ENCODE peak calls at places on chromosomes 11 and 22, in seven cellular contexts. One of them, this sample, is unnamed.

GRCh38 chr11:86629070-86629706 is 43.2 kb downstream of the ME3 start:
- DNase-seq in T47D: no peak
- DNase-seq in SK-N-SH: no peak
- DNase-seq in GM12878: no peak
- DNase-seq in K562: no peak
- DNase-seq in H1: no peak
- DNase-seq in HepG2: no peak
- DNase-seq in this sample: no peak

GRCh38 chr11:7367803-7368202 is 116.1 kb downstream of the SYT9 start:
- DNase-seq in T47D: no peak
- DNase-seq in SK-N-SH: no peak
- DNase-seq in GM12878: no peak
- DNase-seq in K562: no peak
- DNase-seq in H1: no peak
- DNase-seq in HepG2: no peak
- DNase-seq in this sample: no peak

GRCh38 chr22:41260871-41261270 is 20.1 kb upstream of the CHADL start:
- DNase-seq in T47D: no peak
- DNase-seq in SK-N-SH: no peak
- DNase-seq in GM12878: no peak
- DNase-seq in K562: no peak
- DNase-seq in H1: no peak
- DNase-seq in HepG2: no peak
- DNase-seq in this sample: no peak

GRCh38 chr11:108933630-108934029 is 268.8 kb downstream of the DDX10 start:
- DNase-seq in T47D: no peak
- DNase-seq in SK-N-SH: no peak
- DNase-seq in GM12878: no peak
- DNase-seq in K562: no peak
- DNase-seq in H1: no peak
- DNase-seq in HepG2: no peak
- DNase-seq in this sample: no peak

GRCh38 chr22:42001127-42001526 is 2.5 kb downstream of the WBP2NL start:
- DNase-seq in T47D: no peak
- DNase-seq in SK-N-SH: no peak
- DNase-seq in GM12878: no peak
- DNase-seq in K562: no peak
- DNase-seq in H1: no peak
- DNase-seq in HepG2: no peak
- DNase-seq in this sample: no peak

GRCh38 chr11:62048101-62048500 is 75.7 kb upstream of the INCENP start:
- DNase-seq in T47D: no peak
- DNase-seq in SK-N-SH: no peak
- DNase-seq in GM12878: no peak
- DNase-seq in K562: no peak
- DNase-seq in H1: no peak
- DNase-seq in HepG2: no peak
- DNase-seq in this sample: no peak

GRCh38 chr22:25930710-25931353 is 188.8 kb downstream of the MYO18B start:
- DNase-seq in T47D: no peak
- DNase-seq in SK-N-SH: no peak
- DNase-seq in GM12878: no peak
- DNase-seq in K562: no peak
- DNase-seq in H1: no peak
- DNase-seq in HepG2: no peak
- DNase-seq in this sample: no peak

GRCh38 chr11:122069946-122070345 is 46.1 kb downstream of the BLID start:
- DNase-seq in T47D: no peak
- DNase-seq in SK-N-SH: peak; percentile 65
- DNase-seq in GM12878: no peak
- DNase-seq in K562: no peak
- DNase-seq in H1: no peak
- DNase-seq in HepG2: peak; percentile 7
- DNase-seq in this sample: no peak

GRCh38 chr22:20610243-20610686 is 102.9 kb downstream of the MED15 start:
- DNase-seq in T47D: no peak
- DNase-seq in SK-N-SH: no peak
- DNase-seq in GM12878: no peak
- DNase-seq in K562: no peak
- DNase-seq in H1: no peak
- DNase-seq in HepG2: no peak
- DNase-seq in this sample: no peak

GRCh38 chr22:37401401-37401859 is 25.8 kb downstream of the ELFN2 start:
- DNase-seq in T47D: no peak
- DNase-seq in SK-N-SH: no peak
- DNase-seq in GM12878: no peak
- DNase-seq in K562: no peak
- DNase-seq in H1: no peak
- DNase-seq in HepG2: no peak
- DNase-seq in this sample: no peak

GRCh38 chr11:17277024-17277584 is 565 bp downstream of the NUCB2 start:
- DNase-seq in T47D: no peak
- DNase-seq in SK-N-SH: no peak
- DNase-seq in GM12878: no peak
- DNase-seq in K562: no peak
- DNase-seq in H1: no peak
- DNase-seq in HepG2: no peak
- DNase-seq in this sample: no peak

GRCh38 chr11:121105063-121105480 is 4.0 kb downstream of the TECTA start:
- DNase-seq in T47D: no peak
- DNase-seq in SK-N-SH: no peak
- DNase-seq in GM12878: no peak
- DNase-seq in K562: no peak
- DNase-seq in H1: no peak
- DNase-seq in HepG2: no peak
- DNase-seq in this sample: no peak

GRCh38 chr11:78019808-78020207 is 3.3 kb downstream of the KCTD14 start:
- DNase-seq in T47D: no peak
- DNase-seq in SK-N-SH: no peak
- DNase-seq in GM12878: no peak
- DNase-seq in K562: no peak
- DNase-seq in H1: no peak
- DNase-seq in HepG2: peak; percentile 59
- DNase-seq in this sample: no peak

GRCh38 chr11:8934735-8935478 is 2.2 kb upstream of the C11orf16 start:
- DNase-seq in T47D: no peak
- DNase-seq in SK-N-SH: no peak
- DNase-seq in GM12878: no peak
- DNase-seq in K562: no peak
- DNase-seq in H1: no peak
- DNase-seq in HepG2: peak; percentile 18
- DNase-seq in this sample: peak; percentile 53

GRCh38 chr22:48335442-48336139 is 1492.1 kb downstream of the BRD1 start:
- DNase-seq in T47D: no peak
- DNase-seq in SK-N-SH: no peak
- DNase-seq in GM12878: no peak
- DNase-seq in K562: no peak
- DNase-seq in H1: no peak
- DNase-seq in HepG2: no peak
- DNase-seq in this sample: no peak

GRCh38 chr11:34068098-34068497 is 16.6 kb downstream of the CAPRIN1 start:
- DNase-seq in T47D: no peak
- DNase-seq in SK-N-SH: no peak
- DNase-seq in GM12878: no peak
- DNase-seq in K562: no peak
- DNase-seq in H1: no peak
- DNase-seq in HepG2: no peak
- DNase-seq in this sample: no peak

GRCh38 chr22:49935561-49935960 is 17.1 kb downstream of the CRELD2 start:
- DNase-seq in T47D: no peak
- DNase-seq in SK-N-SH: peak; percentile 80
- DNase-seq in GM12878: no peak
- DNase-seq in K562: peak; percentile 52
- DNase-seq in H1: no peak
- DNase-seq in HepG2: no peak
- DNase-seq in this sample: no peak

GRCh38 chr11:117909611-117910382 is 19.4 kb downstream of the TMPRSS13 start:
- DNase-seq in T47D: no peak
- DNase-seq in SK-N-SH: no peak
- DNase-seq in GM12878: no peak
- DNase-seq in K562: peak; percentile 76
- DNase-seq in H1: no peak
- DNase-seq in HepG2: no peak
- DNase-seq in this sample: no peak

GRCh38 chr11:12069053-12069676 is 41.2 kb upstream of the MICAL2 start:
- DNase-seq in T47D: no peak
- DNase-seq in SK-N-SH: no peak
- DNase-seq in GM12878: no peak
- DNase-seq in K562: peak; percentile 28
- DNase-seq in H1: peak; percentile 41
- DNase-seq in HepG2: peak; percentile 74
- DNase-seq in this sample: no peak

GRCh38 chr22:40036126-40036525 is 41.4 kb downstream of the FAM83F start:
- DNase-seq in T47D: no peak
- DNase-seq in SK-N-SH: no peak
- DNase-seq in GM12878: no peak
- DNase-seq in K562: no peak
- DNase-seq in H1: no peak
- DNase-seq in HepG2: no peak
- DNase-seq in this sample: no peak

GRCh38 chr22:41001722-41002122 is 50.5 kb downstream of the RBX1 start:
- DNase-seq in T47D: no peak
- DNase-seq in SK-N-SH: no peak
- DNase-seq in GM12878: no peak
- DNase-seq in K562: no peak
- DNase-seq in H1: no peak
- DNase-seq in HepG2: peak; percentile 41
- DNase-seq in this sample: no peak

GRCh38 chr11:76709259-76709658 is 38.7 kb upstream of the LRRC32 start:
- DNase-seq in T47D: no peak
- DNase-seq in SK-N-SH: no peak
- DNase-seq in GM12878: no peak
- DNase-seq in K562: no peak
- DNase-seq in H1: no peak
- DNase-seq in HepG2: no peak
- DNase-seq in this sample: no peak

GRCh38 chr11:128784059-128784804 is 82.9 kb downstream of the KCNJ1 start:
- DNase-seq in T47D: no peak
- DNase-seq in SK-N-SH: no peak
- DNase-seq in GM12878: no peak
- DNase-seq in K562: no peak
- DNase-seq in H1: no peak
- DNase-seq in HepG2: no peak
- DNase-seq in this sample: no peak

GRCh38 chr22:47225080-47225930 is 462.9 kb downstream of the TBC1D22A start:
- DNase-seq in T47D: no peak
- DNase-seq in SK-N-SH: no peak
- DNase-seq in GM12878: no peak
- DNase-seq in K562: no peak
- DNase-seq in H1: peak; percentile 3
- DNase-seq in HepG2: no peak
- DNase-seq in this sample: no peak

GRCh38 chr22:39300198-39300830 is 19.1 kb downstream of the RPL3 start:
- DNase-seq in T47D: no peak
- DNase-seq in SK-N-SH: no peak
- DNase-seq in GM12878: no peak
- DNase-seq in K562: no peak
- DNase-seq in H1: no peak
- DNase-seq in HepG2: no peak
- DNase-seq in this sample: no peak

GRCh38 chr11:11978792-11979486 is 29.5 kb downstream of the DKK3 start:
- DNase-seq in T47D: no peak
- DNase-seq in SK-N-SH: peak; percentile 73
- DNase-seq in GM12878: no peak
- DNase-seq in K562: no peak
- DNase-seq in H1: peak; percentile 41
- DNase-seq in HepG2: no peak
- DNase-seq in this sample: no peak

DNA sequence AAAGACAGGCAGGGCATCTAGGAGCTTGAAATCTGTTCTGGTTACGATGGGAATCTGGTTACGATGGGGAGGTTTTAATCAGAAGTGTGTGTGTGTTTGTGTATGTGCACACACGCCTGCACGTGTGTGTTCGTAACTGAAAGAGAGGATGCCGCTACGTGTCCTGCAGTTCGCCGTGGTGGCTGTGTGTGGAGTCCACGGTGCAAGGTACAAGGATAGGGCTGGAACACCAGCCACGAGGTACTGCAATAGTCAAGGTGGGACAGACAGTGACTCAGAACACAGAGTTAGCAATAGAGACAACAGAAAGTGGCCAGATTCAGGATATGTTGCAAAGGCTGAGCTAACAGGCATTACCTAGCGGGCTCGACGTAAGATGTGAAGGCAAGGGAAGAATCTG is 46.7 kb downstream of the IGSF9B start:
- DNase-seq in T47D: no peak
- DNase-seq in SK-N-SH: no peak
- DNase-seq in GM12878: no peak
- DNase-seq in K562: no peak
- DNase-seq in H1: no peak
- DNase-seq in HepG2: no peak
- DNase-seq in this sample: no peak
- TF ChIP-seq JUND in T47D: no peak
- TF ChIP-seq JUND in SK-N-SH: no peak
- TF ChIP-seq JUND in GM12878: no peak
- TF ChIP-seq JUND in K562: no peak
- TF ChIP-seq JUND in H1: no peak
- TF ChIP-seq JUND in HepG2: no peak
- TF ChIP-seq JUND in this sample: no peak

GRCh38 chr11:31802000-31802551 is 9.0 kb downstream of the PAX6 start:
- DNase-seq in T47D: no peak
- DNase-seq in SK-N-SH: no peak
- DNase-seq in GM12878: no peak
- DNase-seq in K562: no peak
- DNase-seq in H1: no peak
- DNase-seq in HepG2: no peak
- DNase-seq in this sample: no peak
- TF ChIP-seq JUND in T47D: no peak
- TF ChIP-seq JUND in SK-N-SH: no peak
- TF ChIP-seq JUND in GM12878: no peak
- TF ChIP-seq JUND in K562: no peak
- TF ChIP-seq JUND in H1: no peak
- TF ChIP-seq JUND in HepG2: no peak
- TF ChIP-seq JUND in this sample: no peak

DNA sequence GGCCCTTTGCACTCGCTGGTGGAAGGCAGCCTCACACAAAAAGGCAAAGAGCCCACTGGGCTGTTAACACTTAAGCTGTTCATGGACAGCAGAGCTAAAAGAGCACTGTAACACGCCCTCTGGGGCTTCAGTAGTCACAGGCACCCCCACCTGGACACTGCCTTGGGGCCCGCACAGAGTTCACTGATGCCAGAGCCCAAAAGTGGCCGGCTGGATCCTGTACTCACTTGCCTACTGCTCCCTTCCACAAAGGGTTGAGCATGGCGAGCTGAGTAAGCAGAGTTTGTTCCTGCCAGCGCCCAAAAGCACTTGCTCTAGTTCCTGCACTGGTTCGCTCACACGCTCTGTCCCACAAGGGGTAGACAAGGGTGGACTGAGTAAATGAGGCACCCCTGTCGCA is 78.8 kb downstream of the RELT start:
- DNase-seq in T47D: no peak
- DNase-seq in SK-N-SH: no peak
- DNase-seq in GM12878: no peak
- DNase-seq in K562: no peak
- DNase-seq in H1: no peak
- DNase-seq in HepG2: no peak
- DNase-seq in this sample: no peak
- TF ChIP-seq JUND in T47D: no peak
- TF ChIP-seq JUND in SK-N-SH: no peak
- TF ChIP-seq JUND in GM12878: no peak
- TF ChIP-seq JUND in K562: no peak
- TF ChIP-seq JUND in H1: no peak
- TF ChIP-seq JUND in HepG2: no peak
- TF ChIP-seq JUND in this sample: no peak

GRCh38 chr11:69010964-69011623 is 2.0 kb downstream of the MRGPRF start:
- DNase-seq in T47D: peak; percentile 51
- DNase-seq in SK-N-SH: peak; percentile 40
- DNase-seq in GM12878: no peak
- DNase-seq in K562: peak; percentile 97
- DNase-seq in H1: peak; percentile 88
- DNase-seq in HepG2: no peak
- DNase-seq in this sample: peak; percentile 47
- TF ChIP-seq JUND in T47D: no peak
- TF ChIP-seq JUND in SK-N-SH: no peak
- TF ChIP-seq JUND in GM12878: no peak
- TF ChIP-seq JUND in K562: no peak
- TF ChIP-seq JUND in H1: no peak
- TF ChIP-seq JUND in HepG2: no peak
- TF ChIP-seq JUND in this sample: no peak